ENCODE peak calls at places on chromosomes 13 and 19, in six cellular contexts. J is head of caudate nucleus, L is frontal cortex, P is hepatic stellate cell, K is posterior cingulate gyrus, B is NCI-H2107. I is an unnamed sample.

GRCh38 chr13:45393941-45394570 is 24.1 kb downstream of the SLC25A30 start:
- DNase-seq in K (no peak), J (peak), P (peak), B (no peak), L (peak), I (peak)

GRCh38 chr19:53624776-53625540 is 6.8 kb upstream of the DPRX start:
- DNase-seq in L (no peak), J (no peak), P (no peak), B (no peak), K (peak), I (no peak)

GRCh38 chr13:98785968-98786367 is 33.5 kb upstream of the SLC15A1 start:
- DNase-seq in B (no peak), L (no peak), K (no peak), P (no peak), J (no peak), I (no peak)

GRCh38 chr13:51000576-51001260 is 91.1 kb downstream of the RNASEH2B start:
- DNase-seq in K (no peak), B (no peak), L (no peak), P (no peak), J (no peak), I (no peak)

GRCh38 chr13:114004416-114005205 is 30.7 kb upstream of the C13orf46 start:
- DNase-seq in L (no peak), B (no peak), P (no peak), J (no peak), K (peak), I (peak)

GRCh38 chr13:42720116-42720857 is 61.1 kb upstream of the FAM216B start:
- DNase-seq in L (no peak), P (no peak), K (no peak), J (no peak), B (peak), I (peak)

GRCh38 chr19:13118424-13119193 is 545 bp downstream of the NACC1 start:
- DNase-seq in B (no peak), K (no peak), L (peak), P (peak), J (no peak), I (no peak)

GRCh38 chr19:29216021-29216420 is 3.1 kb upstream of the UQCRFS1 start:
- DNase-seq in J (no peak), P (no peak), B (no peak), K (no peak), L (no peak), I (no peak)

GRCh38 chr13:23928985-23929384 is 31.7 kb upstream of the C1QTNF9B start:
- DNase-seq in P (peak), L (no peak), K (no peak), B (no peak), J (no peak), I (peak)

GRCh38 chr19:38047641-38048040 is 140.6 kb downstream of the SIPA1L3 start:
- DNase-seq in K (peak), L (no peak), J (no peak), B (no peak), P (no peak), I (no peak)

GRCh38 chr13:77563110-77563509 is 27.6 kb downstream of the SCEL start:
- DNase-seq in B (no peak), P (no peak), J (no peak), K (no peak), L (no peak), I (peak)

GRCh38 chr13:50916701-50917184 is 7.2 kb downstream of the RNASEH2B start:
- DNase-seq in P (no peak), J (peak), L (no peak), K (no peak), B (no peak), I (peak)

GRCh38 chr19:16957151-16957662 is 68.4 kb downstream of the F2RL3 start:
- DNase-seq in P (no peak), L (no peak), B (no peak), J (no peak), K (no peak), I (no peak)

GRCh38 chr19:2035590-2035991 is 15.5 kb downstream of the MKNK2 start:
- DNase-seq in P (no peak), J (no peak), B (no peak), L (no peak), K (no peak), I (no peak)

GRCh38 chr19:10419200-10419645 is 1.1 kb upstream of the PDE4A start:
- DNase-seq in P (peak), L (peak), J (peak), B (no peak), K (peak), I (no peak)

GRCh38 chr19:34345934-34346333 is 19.1 kb upstream of the GPI start:
- DNase-seq in P (peak), J (peak), L (peak), K (peak), B (peak), I (peak)

GRCh38 chr13:101624981-101625380 is 172.5 kb downstream of the ITGBL1 start:
- DNase-seq in B (no peak), L (no peak), J (no peak), P (no peak), K (no peak), I (no peak)

GRCh38 chr13:105982219-105982618 is 553.2 kb downstream of the EFNB2 start:
- DNase-seq in B (no peak), L (no peak), J (no peak), K (no peak), P (no peak), I (no peak)

GRCh38 chr13:90445179-90445578 is 902.3 kb upstream of the MIR17HG start:
- DNase-seq in J (no peak), B (no peak), K (no peak), P (peak), L (no peak), I (peak)

GRCh38 chr19:5001547-5002131 is 32.7 kb downstream of the KDM4B start:
- DNase-seq in J (no peak), P (peak), L (no peak), B (no peak), K (peak), I (peak)

GRCh38 chr19:48397636-48398328 is 4.3 kb downstream of the GRIN2D start:
- DNase-seq in L (no peak), P (no peak), J (no peak), K (no peak), B (no peak), I (no peak)

GRCh38 chr13:103308700-103309099 is 242.5 kb upstream of the SLC10A2 start:
- DNase-seq in K (peak), L (no peak), P (no peak), J (no peak), B (no peak), I (no peak)

GRCh38 chr19:11435833-11436313 is 438 bp downstream of the PRKCSH start:
- DNase-seq in P (no peak), K (no peak), B (no peak), L (no peak), J (no peak), I (no peak)

GRCh38 chr19:39046037-39046821 is 13.9 kb upstream of the FBXO27 start:
- DNase-seq in J (no peak), P (no peak), K (no peak), L (no peak), B (no peak), I (no peak)

GRCh38 chr13:112438094-112438493 is 61.9 kb downstream of the SPACA7 start:
- DNase-seq in P (no peak), B (no peak), J (no peak), L (no peak), K (no peak), I (no peak)

GRCh38 chr13:101965096-101965495 is 436.8 kb downstream of the FGF14 start:
- DNase-seq in L (no peak), P (no peak), B (no peak), K (no peak), J (no peak), I (no peak)

GRCh38 chr13:36997716-36998427 is 1.3 kb downstream of the ALG5 start:
- DNase-seq in B (no peak), J (no peak), K (no peak), P (no peak), L (no peak), I (no peak)

GRCh38 chr19:4064551-4065260 is 2.0 kb downstream of the ZBTB7A start:
- DNase-seq in B (no peak), J (peak), L (peak), K (peak), P (peak), I (peak)

GRCh38 chr19:8484331-8484894 is 18.0 kb downstream of the PRAM1 start:
- DNase-seq in J (no peak), L (no peak), B (no peak), P (no peak), K (peak), I (no peak)

GRCh38 chr13:100392709-100393630 is 195.6 kb downstream of the GGACT start:
- DNase-seq in B (no peak), P (peak), J (no peak), K (no peak), L (no peak), I (peak)

GRCh38 chr13:36418022-36418805 is 14.1 kb upstream of the CCNA1 start:
- DNase-seq in P (no peak), B (no peak), L (no peak), J (no peak), K (no peak), I (peak)

GRCh38 chr13:98289339-98289935 is 112.4 kb upstream of the RNF113B start:
- DNase-seq in K (no peak), J (no peak), P (no peak), L (no peak), B (no peak), I (no peak)

I was measured in endothelial cell of umbilical vein.